ENCODE peak calls at places on chromosomes 12 and 14, in six cellular contexts. One of them, this sample, is unnamed.
A peak's percentile ranks its signal among the peaks of the same experiment; 100 is the strongest.

GRCh38 chr14:29755311-29756052 is 172.2 kb downstream of the PRKD1 start:
- DNase-seq in ovary: no peak
- DNase-seq in naive thymus-derived CD4-positive, alpha-beta T cell: no peak
- DNase-seq in stomach: no peak
- DNase-seq in GM23338: no peak
- DNase-seq in BE2C: no peak
- DNase-seq in this sample: no peak

GRCh38 chr12:26125451-26126339 is 858 bp upstream of the BHLHE41 start:
- DNase-seq in ovary: peak; percentile 79
- DNase-seq in naive thymus-derived CD4-positive, alpha-beta T cell: no peak
- DNase-seq in stomach: peak; percentile 83
- DNase-seq in GM23338: peak; percentile 82
- DNase-seq in BE2C: peak; percentile 82
- DNase-seq in this sample: peak; percentile 63

GRCh38 chr14:33949051-33950037 is 1.5 kb downstream of the EGLN3 start:
- DNase-seq in ovary: no peak
- DNase-seq in naive thymus-derived CD4-positive, alpha-beta T cell: no peak
- DNase-seq in stomach: no peak
- DNase-seq in GM23338: peak; percentile 51
- DNase-seq in BE2C: no peak
- DNase-seq in this sample: peak; percentile 42

GRCh38 chr12:23898121-23898520 is 51.3 kb downstream of the SOX5 start:
- DNase-seq in ovary: no peak
- DNase-seq in naive thymus-derived CD4-positive, alpha-beta T cell: no peak
- DNase-seq in stomach: no peak
- DNase-seq in GM23338: no peak
- DNase-seq in BE2C: no peak
- DNase-seq in this sample: peak; percentile 87

GRCh38 chr14:74949211-74949610 is 6.2 kb downstream of the PGF start:
- DNase-seq in ovary: no peak
- DNase-seq in naive thymus-derived CD4-positive, alpha-beta T cell: no peak
- DNase-seq in stomach: no peak
- DNase-seq in GM23338: no peak
- DNase-seq in BE2C: no peak
- DNase-seq in this sample: no peak

GRCh38 chr12:122318607-122319311 is 52.5 kb upstream of the VPS33A start:
- DNase-seq in ovary: no peak
- DNase-seq in naive thymus-derived CD4-positive, alpha-beta T cell: no peak
- DNase-seq in stomach: no peak
- DNase-seq in GM23338: no peak
- DNase-seq in BE2C: no peak
- DNase-seq in this sample: no peak

GRCh38 chr12:51717325-51717925 is 126.4 kb downstream of the SCN8A start:
- DNase-seq in ovary: no peak
- DNase-seq in naive thymus-derived CD4-positive, alpha-beta T cell: no peak
- DNase-seq in stomach: no peak
- DNase-seq in GM23338: no peak
- DNase-seq in BE2C: no peak
- DNase-seq in this sample: no peak

GRCh38 chr12:125166046-125166445 is 100.8 kb downstream of the AACS start:
- DNase-seq in ovary: no peak
- DNase-seq in naive thymus-derived CD4-positive, alpha-beta T cell: no peak
- DNase-seq in stomach: no peak
- DNase-seq in GM23338: no peak
- DNase-seq in BE2C: no peak
- DNase-seq in this sample: no peak

GRCh38 chr12:127819066-127819465 is 447.9 kb upstream of the TMEM132C start:
- DNase-seq in ovary: no peak
- DNase-seq in naive thymus-derived CD4-positive, alpha-beta T cell: no peak
- DNase-seq in stomach: no peak
- DNase-seq in GM23338: no peak
- DNase-seq in BE2C: no peak
- DNase-seq in this sample: no peak

GRCh38 chr14:64973826-64974225 is 1.7 kb upstream of the RAB15 start:
- DNase-seq in ovary: no peak
- DNase-seq in naive thymus-derived CD4-positive, alpha-beta T cell: no peak
- DNase-seq in stomach: no peak
- DNase-seq in GM23338: no peak
- DNase-seq in BE2C: no peak
- DNase-seq in this sample: no peak

GRCh38 chr12:68611094-68611818 is 557 bp downstream of the RAP1B start:
- DNase-seq in ovary: peak; percentile 74
- DNase-seq in naive thymus-derived CD4-positive, alpha-beta T cell: peak; percentile 50
- DNase-seq in stomach: peak; percentile 68
- DNase-seq in GM23338: peak; percentile 72
- DNase-seq in BE2C: peak; percentile 45
- DNase-seq in this sample: peak; percentile 39

GRCh38 chr14:54652188-54652889 is 85.4 kb downstream of the SAMD4A start:
- DNase-seq in ovary: peak; percentile 71
- DNase-seq in naive thymus-derived CD4-positive, alpha-beta T cell: no peak
- DNase-seq in stomach: peak; percentile 74
- DNase-seq in GM23338: peak; percentile 97
- DNase-seq in BE2C: no peak
- DNase-seq in this sample: peak; percentile 78

GRCh38 chr14:68877993-68878575 is 85.2 kb upstream of the ZFP36L1 start:
- DNase-seq in ovary: no peak
- DNase-seq in naive thymus-derived CD4-positive, alpha-beta T cell: no peak
- DNase-seq in stomach: no peak
- DNase-seq in GM23338: no peak
- DNase-seq in BE2C: no peak
- DNase-seq in this sample: no peak

GRCh38 chr14:81458352-81458751 is 58.2 kb upstream of the STON2 start:
- DNase-seq in ovary: no peak
- DNase-seq in naive thymus-derived CD4-positive, alpha-beta T cell: no peak
- DNase-seq in stomach: no peak
- DNase-seq in GM23338: no peak
- DNase-seq in BE2C: no peak
- DNase-seq in this sample: no peak

GRCh38 chr14:33646692-33647260 is 304.1 kb downstream of the EGLN3 start:
- DNase-seq in ovary: no peak
- DNase-seq in naive thymus-derived CD4-positive, alpha-beta T cell: no peak
- DNase-seq in stomach: no peak
- DNase-seq in GM23338: no peak
- DNase-seq in BE2C: no peak
- DNase-seq in this sample: no peak

GRCh38 chr12:84247931-84248330 is 664.7 kb downstream of the SLC6A15 start:
- DNase-seq in ovary: no peak
- DNase-seq in naive thymus-derived CD4-positive, alpha-beta T cell: no peak
- DNase-seq in stomach: no peak
- DNase-seq in GM23338: no peak
- DNase-seq in BE2C: no peak
- DNase-seq in this sample: no peak

GRCh38 chr14:54622189-54622958 is 55.4 kb downstream of the SAMD4A start:
- DNase-seq in ovary: no peak
- DNase-seq in naive thymus-derived CD4-positive, alpha-beta T cell: no peak
- DNase-seq in stomach: no peak
- DNase-seq in GM23338: no peak
- DNase-seq in BE2C: no peak
- DNase-seq in this sample: no peak

GRCh38 chr14:45705954-45706353 is 453.0 kb upstream of the MIS18BP1 start:
- DNase-seq in ovary: no peak
- DNase-seq in naive thymus-derived CD4-positive, alpha-beta T cell: no peak
- DNase-seq in stomach: no peak
- DNase-seq in GM23338: no peak
- DNase-seq in BE2C: no peak
- DNase-seq in this sample: no peak

GRCh38 chr14:28671425-28671824 is 95.2 kb upstream of the FOXG1 start:
- DNase-seq in ovary: no peak
- DNase-seq in naive thymus-derived CD4-positive, alpha-beta T cell: no peak
- DNase-seq in stomach: no peak
- DNase-seq in GM23338: no peak
- DNase-seq in BE2C: no peak
- DNase-seq in this sample: no peak

GRCh38 chr12:5432011-5432400 is at the start of gene NTF3:
- DNase-seq in ovary: peak; percentile 68
- DNase-seq in naive thymus-derived CD4-positive, alpha-beta T cell: no peak
- DNase-seq in stomach: no peak
- DNase-seq in GM23338: peak; percentile 82
- DNase-seq in BE2C: no peak
- DNase-seq in this sample: no peak

GRCh38 chr14:56881181-56881580 is 70.9 kb upstream of the OTX2 start:
- DNase-seq in ovary: no peak
- DNase-seq in naive thymus-derived CD4-positive, alpha-beta T cell: no peak
- DNase-seq in stomach: no peak
- DNase-seq in GM23338: no peak
- DNase-seq in BE2C: no peak
- DNase-seq in this sample: no peak

DNA sequence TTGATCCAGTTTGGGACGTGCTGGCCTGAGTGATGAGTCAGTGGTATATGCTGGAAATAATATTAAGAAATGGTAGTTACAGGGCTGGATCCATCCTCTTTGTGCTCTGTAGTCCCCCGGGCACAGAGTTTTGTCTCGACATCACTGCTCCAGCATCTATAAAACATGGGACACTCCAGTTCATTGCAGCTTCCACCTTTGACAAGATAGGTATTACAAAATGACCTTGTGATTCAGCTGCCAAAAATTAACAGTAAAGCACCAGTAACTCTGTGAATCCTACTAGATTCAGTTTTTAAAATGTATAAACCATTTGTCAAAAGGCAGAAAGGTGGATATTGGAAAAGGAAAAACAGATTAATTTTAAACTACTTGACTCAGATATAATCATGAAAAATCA is 14.6 kb upstream of the GNG2 start:
- DNase-seq in ovary: no peak
- DNase-seq in naive thymus-derived CD4-positive, alpha-beta T cell: no peak
- DNase-seq in stomach: no peak
- DNase-seq in GM23338: no peak
- DNase-seq in BE2C: no peak
- DNase-seq in this sample: no peak
- H3K4me3 ChIP-seq in ovary: no peak overlapping the region
- H3K4me3 ChIP-seq in naive thymus-derived CD4-positive, alpha-beta T cell: no peak overlapping the region
- H3K4me3 ChIP-seq in stomach: no peak overlapping the region
- H3K4me3 ChIP-seq in GM23338: no peak overlapping the region
- H3K4me3 ChIP-seq in BE2C: no peak overlapping the region
- H3K4me3 ChIP-seq in this sample: no peak overlapping the region

DNA sequence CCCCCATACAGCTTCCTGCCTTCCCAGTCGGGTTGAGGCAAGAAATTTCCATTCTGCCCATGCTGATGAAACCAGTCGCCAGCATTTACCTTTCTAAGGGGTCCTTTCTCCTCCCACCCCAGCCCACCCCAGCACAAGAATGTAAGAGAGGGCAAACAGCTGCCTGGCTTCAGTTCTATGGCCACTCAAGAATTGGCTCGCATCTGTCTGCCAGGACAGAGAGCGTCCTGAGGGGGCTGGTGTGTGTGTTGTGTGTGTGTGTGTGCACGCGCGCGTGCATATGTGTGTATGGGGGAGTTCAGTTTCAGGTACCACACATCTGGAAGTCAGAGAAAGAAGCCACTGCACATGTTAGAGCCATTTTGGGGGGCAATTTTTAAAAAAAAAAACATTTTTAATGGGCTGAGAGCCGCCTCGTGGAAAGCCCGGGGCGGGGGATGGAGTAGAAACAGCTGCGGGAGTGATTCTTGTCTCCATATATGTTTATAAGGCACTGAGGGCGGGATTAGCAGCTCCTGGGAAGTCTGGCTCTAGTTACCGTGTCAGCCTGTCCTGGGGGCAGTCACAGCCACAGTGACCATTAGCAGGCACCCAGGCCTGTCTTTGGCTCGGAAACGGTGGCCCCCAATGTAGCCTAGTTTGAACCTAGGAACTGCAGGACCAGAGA is at the start of gene WNT5B:
- DNase-seq in ovary: no peak
- DNase-seq in naive thymus-derived CD4-positive, alpha-beta T cell: no peak
- DNase-seq in stomach: no peak
- DNase-seq in GM23338: peak; percentile 56
- DNase-seq in BE2C: peak; percentile 21
- DNase-seq in this sample: no peak
- H3K27me3 ChIP-seq in ovary: no peaks in the 10 kb centered on the region
- H3K27me3 ChIP-seq in naive thymus-derived CD4-positive, alpha-beta T cell: peaks cover 8% of the 10 kb centered on the region
- H3K27me3 ChIP-seq in stomach: no peaks in the 10 kb centered on the region
- H3K27me3 ChIP-seq in GM23338: peaks cover 72% of the 10 kb centered on the region
- H3K27me3 ChIP-seq in BE2C: no peaks in the 10 kb centered on the region
- H3K27me3 ChIP-seq in this sample: no peaks in the 10 kb centered on the region

GRCh38 chr12:19008102-19008501 is 121.4 kb upstream of the PLEKHA5 start:
- DNase-seq in ovary: no peak
- DNase-seq in naive thymus-derived CD4-positive, alpha-beta T cell: no peak
- DNase-seq in stomach: no peak
- DNase-seq in GM23338: no peak
- DNase-seq in BE2C: no peak
- DNase-seq in this sample: no peak
- H3K4me1 ChIP-seq in ovary: peaks cover under 1% of the 10 kb centered on the region
- H3K4me1 ChIP-seq in naive thymus-derived CD4-positive, alpha-beta T cell: no peaks in the 10 kb centered on the region
- H3K4me1 ChIP-seq in stomach: peaks cover 19% of the 10 kb centered on the region
- H3K4me1 ChIP-seq in GM23338: peaks cover 48% of the 10 kb centered on the region
- H3K4me1 ChIP-seq in BE2C: no peaks in the 10 kb centered on the region
- H3K4me1 ChIP-seq in this sample: peaks cover 44% of the 10 kb centered on the region

DNA sequence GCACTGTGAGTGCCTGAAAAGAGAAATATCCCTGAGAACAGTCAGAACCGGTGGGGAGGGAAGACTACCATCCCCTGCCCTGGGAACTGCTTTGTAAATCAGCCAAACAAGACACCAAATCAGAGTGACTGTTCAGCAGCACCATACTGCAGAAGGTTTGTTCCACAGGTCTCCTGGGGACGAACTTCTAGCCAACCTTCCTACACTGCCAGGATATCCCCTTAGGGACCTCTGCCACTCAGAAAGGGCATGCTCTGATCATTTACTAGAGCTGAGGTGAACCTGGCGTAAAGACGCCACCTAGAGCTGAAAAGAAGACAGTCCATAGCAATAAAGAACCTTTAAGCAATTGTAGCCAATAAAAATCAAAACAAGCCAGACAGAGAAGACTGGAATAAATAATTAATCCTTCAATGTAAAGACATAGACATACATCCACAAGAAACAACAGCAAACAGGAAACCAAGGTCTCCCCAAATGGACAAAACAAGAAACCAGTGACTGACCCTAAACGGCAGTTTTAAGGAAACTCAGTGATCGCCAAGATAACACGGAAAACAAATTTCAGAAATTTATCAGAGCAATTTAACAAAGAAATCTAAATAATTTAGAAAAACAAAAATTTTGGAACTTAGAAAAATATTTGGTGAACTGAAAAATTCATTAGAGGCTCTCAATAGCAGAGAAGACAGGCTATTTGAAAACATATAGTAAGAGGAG is 228.1 kb upstream of the AMIGO2 start:
- DNase-seq in ovary: no peak
- DNase-seq in naive thymus-derived CD4-positive, alpha-beta T cell: peak; percentile 57
- DNase-seq in stomach: peak; percentile 41
- DNase-seq in GM23338: peak; percentile 75
- DNase-seq in BE2C: peak; percentile 19
- DNase-seq in this sample: no peak
- H3K4me3 ChIP-seq in ovary: no peak overlapping the region
- H3K4me3 ChIP-seq in naive thymus-derived CD4-positive, alpha-beta T cell: peak overlapping the region; percentile 56
- H3K4me3 ChIP-seq in stomach: no peak overlapping the region
- H3K4me3 ChIP-seq in GM23338: no peak overlapping the region
- H3K4me3 ChIP-seq in BE2C: no peak overlapping the region
- H3K4me3 ChIP-seq in this sample: no peak overlapping the region

This sample was measured in HAP-1.